ENCODE peak calls at places on chromosomes 11 and 22, in five cellular contexts. R is ovary, V is heart left ventricle, W is body of pancreas, C is IMR-90. O is an unnamed sample. For H3K27me3, the result is how much of the 10 kb centered on the place peaks cover.

GRCh38 chr11:61158691-61159381 is 2.4 kb downstream of the VPS37C start:
- DNase-seq in R (no peak), V (no peak), W (no peak), C (peak), O (no peak)

GRCh38 chr11:124108158-124108557 is 7.1 kb upstream of the VWA5A start:
- DNase-seq in R (no peak), V (no peak), W (peak), C (peak), O (peak)

GRCh38 chr11:75272821-75273301 is 32.3 kb downstream of the TPBGL start:
- DNase-seq in R (no peak), V (no peak), W (no peak), C (no peak), O (peak)

GRCh38 chr11:11028017-11028692 is 170.3 kb upstream of the ZBED5 start:
- DNase-seq in R (peak), V (peak), W (peak), C (peak), O (peak)

GRCh38 chr22:39303358-39303757 is 16.1 kb downstream of the RPL3 start:
- DNase-seq in R (no peak), V (no peak), W (no peak), C (no peak), O (no peak)

GRCh38 chr22:46931414-46931813 is 169.0 kb downstream of the TBC1D22A start:
- DNase-seq in R (no peak), V (no peak), W (no peak), C (no peak), O (no peak)

GRCh38 chr22:23688571-23688970 is 2.2 kb upstream of the RGL4 start:
- DNase-seq in R (no peak), V (no peak), W (no peak), C (no peak), O (peak)

GRCh38 chr11:8387141-8387540 is 123.5 kb upstream of the LMO1 start:
- DNase-seq in R (no peak), V (no peak), W (no peak), C (no peak), O (no peak)

GRCh38 chr11:134338068-134338467 is 6.3 kb downstream of the GLB1L2 start:
- DNase-seq in R (no peak), V (no peak), W (no peak), C (no peak), O (no peak)

GRCh38 chr11:36196476-36197099 is 92.6 kb downstream of the COMMD9 start:
- DNase-seq in R (no peak), V (no peak), W (peak), C (peak), O (no peak)

GRCh38 chr11:120917536-120918239 is 106.2 kb upstream of the TBCEL start:
- DNase-seq in R (no peak), V (no peak), W (no peak), C (no peak), O (no peak)

GRCh38 chr11:43419460-43419859 is 60.7 kb downstream of the TTC17 start:
- DNase-seq in R (no peak), V (no peak), W (peak), C (peak), O (no peak)

GRCh38 chr22:30208631-30209603 is 37.6 kb downstream of the LIF start:
- DNase-seq in R (peak), V (peak), W (peak), C (peak), O (no peak)
- TF ChIP-seq POLR2A in R (peak), V (no peak), W (no peak), C (peak), O (no peak)

GRCh38 chr11:102283088-102283487 is 34.2 kb upstream of the BIRC3 start:
- DNase-seq in R (no peak), V (no peak), W (no peak), C (peak), O (no peak)

GRCh38 chr11:102286292-102286691 is 31.0 kb upstream of the BIRC3 start:
- DNase-seq in R (no peak), V (no peak), W (no peak), C (no peak), O (no peak)

GRCh38 chr11:102287963-102288744 is 29.1 kb upstream of the BIRC3 start:
- DNase-seq in R (peak), V (peak), W (peak), C (peak), O (no peak)

GRCh38 chr11:102280237-102280833 is 36.9 kb upstream of the BIRC3 start:
- DNase-seq in R (no peak), V (no peak), W (no peak), C (no peak), O (no peak)

DNA sequence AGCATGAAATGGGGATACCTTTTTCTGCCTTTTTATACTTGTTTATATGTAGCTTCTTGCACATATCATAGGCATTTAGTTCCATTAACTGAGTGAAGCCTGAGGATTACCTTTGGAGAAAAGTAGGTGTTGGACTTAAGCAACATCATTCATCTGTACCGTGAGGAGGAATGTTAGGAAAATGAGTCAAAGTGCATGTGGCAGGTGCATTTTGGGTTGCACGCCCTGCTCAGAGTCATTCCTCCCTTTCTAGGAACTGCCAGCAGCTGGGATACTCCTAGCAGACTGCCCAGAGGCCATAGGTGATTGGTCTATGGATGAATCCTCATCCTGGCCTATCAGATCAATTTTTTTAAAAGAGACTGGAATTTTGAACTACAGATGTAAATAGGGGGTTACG is 33.3 kb upstream of the BIRC3 start:
- DNase-seq in R (no peak), V (no peak), W (no peak), C (no peak), O (no peak)
- TF ChIP-seq CTCF in R (no peak), V (no peak), W (no peak), C (no peak), O (no peak)

GRCh38 chr22:29477919-29478318 is 2.1 kb upstream of the NEFH start:
- DNase-seq in R (no peak), V (no peak), W (no peak), C (no peak), O (no peak)

GRCh38 chr22:29480262-29480511 is 169 bp downstream of the NEFH start:
- DNase-seq in R (no peak), V (no peak), W (no peak), C (no peak), O (no peak)

GRCh38 chr22:29480512-29481264 is 670 bp downstream of the NEFH start:
- DNase-seq in R (peak), V (no peak), W (peak), C (peak), O (no peak)

GRCh38 chr22:29479417-29480261 is at the start of gene NEFH:
- DNase-seq in R (peak), V (no peak), W (no peak), C (no peak), O (no peak)

DNA sequence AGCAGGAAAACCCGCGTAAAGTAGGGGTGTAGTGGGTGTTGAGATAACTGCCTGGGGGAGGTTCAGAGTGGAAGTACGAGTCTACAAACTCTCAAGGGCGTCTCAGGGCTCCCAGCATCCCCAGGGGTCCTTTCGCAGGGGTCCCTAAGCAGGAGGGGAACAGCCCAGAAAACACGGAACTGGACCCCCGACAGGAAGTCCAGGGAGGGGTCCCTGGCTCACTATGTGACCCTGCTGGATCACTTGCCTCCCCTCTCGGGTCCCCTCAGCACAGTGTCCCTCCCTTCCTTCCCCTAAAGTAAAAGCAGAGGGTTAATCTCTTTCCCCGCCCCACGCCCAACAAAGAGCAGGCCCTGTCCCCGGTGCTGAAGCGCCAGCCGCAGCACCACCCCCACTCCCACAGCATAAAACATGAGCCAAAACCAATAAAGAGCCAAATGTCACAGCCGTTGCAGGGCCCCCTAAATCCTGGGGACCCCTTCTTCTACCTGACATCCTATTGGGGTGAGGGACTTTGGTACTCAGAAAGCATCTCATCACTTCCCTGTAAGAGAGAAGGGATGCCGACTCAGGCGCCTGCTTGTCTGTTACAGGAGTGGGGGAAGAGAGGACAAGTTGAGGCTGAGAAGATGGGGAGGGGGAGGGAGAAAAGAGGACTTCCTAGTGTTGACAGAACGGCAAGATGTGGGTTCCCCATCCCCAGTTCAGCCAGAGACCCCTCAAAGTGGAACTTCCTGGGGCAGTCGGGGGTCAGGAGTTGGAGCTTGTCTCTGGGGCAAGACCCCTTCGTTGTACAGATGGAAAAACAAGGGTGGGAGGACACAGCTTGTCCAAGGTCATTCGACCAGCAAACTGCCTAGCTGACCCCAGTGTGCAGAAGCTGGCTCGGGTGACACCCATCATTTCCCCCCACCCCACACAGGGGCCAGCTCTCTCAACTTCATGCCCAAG is 1.4 kb upstream of the NEFH start:
- DNase-seq in R (peak), V (no peak), W (no peak), C (no peak), O (no peak)
- H3K27me3 ChIP-seq in R (under half), V (half or more), W (under half), C (half or more), O (under half)

GRCh38 chr11:833849-834311 is 1.1 kb downstream of the CD151 start:
- DNase-seq in R (no peak), V (no peak), W (no peak), C (no peak), O (peak)

GRCh38 chr11:831132-831864 is 1.5 kb upstream of the CD151 start:
- DNase-seq in R (no peak), V (no peak), W (no peak), C (peak), O (no peak)

GRCh38 chr11:833114-833791 is 501 bp downstream of the CD151 start:
- DNase-seq in R (no peak), V (peak), W (peak), C (no peak), O (peak)

GRCh38 chr11:831951-832528 is 712 bp upstream of the CD151 start:
- DNase-seq in R (no peak), V (no peak), W (no peak), C (no peak), O (no peak)

GRCh38 chr11:832529-833113 is at the start of gene CD151:
- DNase-seq in R (no peak), V (peak), W (peak), C (peak), O (no peak)
- TF ChIP-seq POLR2A in R (no peak), V (no peak), W (no peak), C (no peak), O (no peak)

GRCh38 chr11:64874308-64874707 is 4.1 kb downstream of the EHD1 start:
- DNase-seq in R (no peak), V (no peak), W (no peak), C (peak), O (peak)

GRCh38 chr11:64876226-64876750 is 2.1 kb downstream of the EHD1 start:
- DNase-seq in R (no peak), V (no peak), W (no peak), C (no peak), O (no peak)

GRCh38 chr11:64874841-64875240 is 3.6 kb downstream of the EHD1 start:
- DNase-seq in R (no peak), V (no peak), W (no peak), C (no peak), O (no peak)

GRCh38 chr11:64876835-64877341 is 1.5 kb downstream of the EHD1 start:
- DNase-seq in R (no peak), V (no peak), W (peak), C (peak), O (no peak)

DNA sequence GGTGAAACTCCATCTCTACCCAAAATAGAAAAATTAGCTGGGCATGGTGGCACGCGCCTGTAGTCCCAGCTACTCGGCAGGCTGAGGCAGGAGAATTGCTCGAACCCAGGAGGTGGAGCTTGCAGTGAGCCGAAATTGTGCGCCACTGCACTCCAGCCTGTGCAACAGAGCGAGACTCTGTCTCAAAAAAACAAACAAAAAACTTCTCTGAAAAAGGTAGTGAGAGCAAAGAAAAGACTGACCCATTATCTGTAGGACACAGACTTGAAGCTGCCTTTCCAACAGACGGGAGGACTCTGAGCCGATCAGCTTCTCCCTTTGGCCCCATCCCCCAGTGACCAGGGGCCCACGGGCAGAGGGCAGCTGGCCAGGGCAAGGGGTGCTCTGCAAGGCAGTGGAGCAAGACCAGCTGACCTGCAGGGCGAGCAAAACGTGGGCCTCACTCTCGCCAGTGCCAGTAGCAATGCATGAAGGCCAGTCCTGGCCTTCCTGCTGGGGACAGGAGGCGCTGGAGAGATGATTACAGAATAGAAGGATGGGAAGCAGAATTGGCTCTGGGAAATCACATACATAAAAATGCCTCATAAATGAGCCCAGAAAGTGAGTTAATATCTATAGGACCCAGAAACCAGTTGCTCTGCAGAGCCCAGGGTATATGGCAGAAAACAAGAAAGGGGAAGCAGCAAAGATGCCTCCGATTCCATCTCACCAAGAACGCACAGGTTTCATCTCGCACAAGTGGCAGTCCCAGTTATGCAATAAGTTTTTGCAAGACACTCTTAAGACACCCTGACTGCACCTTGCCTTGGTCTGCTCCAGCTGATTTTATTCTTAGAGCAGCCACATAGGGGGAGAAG is 2.8 kb downstream of the EHD1 start:
- DNase-seq in R (no peak), V (no peak), W (no peak), C (no peak), O (no peak)
- TF ChIP-seq CTCF in R (no peak), V (no peak), W (no peak), C (no peak), O (no peak)

DNA sequence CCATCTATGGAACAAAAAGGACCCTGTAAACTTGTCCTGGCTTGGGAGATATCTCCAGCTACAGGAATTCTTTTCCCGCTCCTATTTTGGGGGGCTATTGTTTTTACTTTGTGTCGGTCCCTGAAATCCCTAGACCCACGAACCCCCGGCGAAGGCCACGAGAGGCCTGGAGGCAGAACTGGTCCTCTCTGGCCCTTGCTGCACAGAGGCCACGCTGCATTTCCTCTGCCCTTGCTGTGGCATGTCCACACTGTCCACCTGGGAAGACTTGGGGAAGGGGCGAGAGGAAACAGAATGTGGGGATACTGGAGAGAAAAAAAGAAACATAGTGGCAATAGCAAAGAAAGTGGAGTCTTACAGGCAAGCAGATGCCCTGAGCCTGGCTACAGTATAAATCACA is 2.3 kb upstream of the ANO1 start:
- DNase-seq in R (no peak), V (peak), W (no peak), C (no peak), O (no peak)
- H3K27me3 ChIP-seq in R (under half), V (under half), W (under half), C (under half), O (under half)

O was measured in Peyer's patch.